ENCODE peak calls at places on chromosomes 2 and 18, in four cellular contexts. A is ascending aorta, C is stomach, M is PC-9. J is an unnamed sample.

GRCh38 chr2:39411186-39411944 is 25.7 kb downstream of the MAP4K3 start:
- DNase-seq in A (no peak), C (no peak), M (peak; percentile 70), J (no peak)

GRCh38 chr18:68839701-68840100 is 41.8 kb downstream of the CCDC102B start:
- DNase-seq in A (no peak), C (no peak), M (no peak), J (no peak)

GRCh38 chr2:207504513-207505171 is 25.1 kb upstream of the CREB1 start:
- DNase-seq in A (no peak), C (no peak), M (no peak), J (peak; percentile 32)

GRCh38 chr2:143968360-143968759 is 551.6 kb downstream of the ZEB2 start:
- DNase-seq in A (no peak), C (no peak), M (no peak), J (no peak)

GRCh38 chr18:39389800-39390379 is 1824.3 kb upstream of the CELF4 start:
- DNase-seq in A (no peak), C (no peak), M (no peak), J (no peak)

GRCh38 chr2:111122631-111123421 is 2.1 kb downstream of the BCL2L11 start:
- DNase-seq in A (peak; percentile 90), C (peak; percentile 89), M (peak; percentile 66), J (peak; percentile 87)

GRCh38 chr2:64988420-64989125 is 626 bp upstream of the SLC1A4 start:
- DNase-seq in A (peak; percentile 80), C (peak; percentile 69), M (peak; percentile 76), J (peak; percentile 72)

GRCh38 chr18:7902399-7902839 is 335.3 kb downstream of the PTPRM start:
- DNase-seq in A (no peak), C (no peak), M (no peak), J (no peak)

GRCh38 chr2:17232751-17233150 is 285.5 kb downstream of the RAD51AP2 start:
- DNase-seq in A (no peak), C (no peak), M (no peak), J (no peak)

GRCh38 chr2:191436368-191437055 is 191.3 kb downstream of the MYO1B start:
- DNase-seq in A (no peak), C (no peak), M (no peak), J (no peak)

GRCh38 chr2:85862426-85862825 is 26.4 kb downstream of the ST3GAL5 start:
- DNase-seq in A (peak; percentile 31), C (no peak), M (no peak), J (no peak)

GRCh38 chr2:17578466-17578928 is 38.0 kb downstream of the VSNL1 start:
- DNase-seq in A (no peak), C (no peak), M (no peak), J (peak; percentile 20)

GRCh38 chr2:123609077-123609476 is 416.0 kb upstream of the CNTNAP5 start:
- DNase-seq in A (no peak), C (no peak), M (no peak), J (no peak)

GRCh38 chr2:108583903-108584520 is 49.7 kb downstream of the LIMS1 start:
- DNase-seq in A (peak; percentile 82), C (peak; percentile 70), M (peak; percentile 50), J (peak; percentile 73)

GRCh38 chr2:202406445-202406967 is 30.4 kb downstream of the BMPR2 start:
- DNase-seq in A (no peak), C (no peak), M (no peak), J (no peak)

GRCh38 chr2:95025406-95026319 is at the start of gene MAL:
- DNase-seq in A (no peak), C (peak; percentile 40), M (peak; percentile 75), J (no peak)

GRCh38 chr2:147829106-147829505 is 15.7 kb upstream of the ACVR2A start:
- DNase-seq in A (no peak), C (no peak), M (peak; percentile 54), J (no peak)

GRCh38 chr18:10420561-10421352 is 33.7 kb upstream of the APCDD1 start:
- DNase-seq in A (no peak), C (no peak), M (no peak), J (no peak)

GRCh38 chr18:50338676-50339075 is 36.2 kb upstream of the SKA1 start:
- DNase-seq in A (no peak), C (no peak), M (no peak), J (no peak)

GRCh38 chr18:23226930-23227728 is 91.8 kb downstream of the CABLES1 start:
- DNase-seq in A (peak; percentile 90), C (no peak), M (no peak), J (no peak)

GRCh38 chr2:183950673-183951072 is 647.7 kb upstream of the ZNF804A start:
- DNase-seq in A (no peak), C (no peak), M (no peak), J (no peak)

GRCh38 chr2:25983735-25984134 is 1.4 kb upstream of the KIF3C start:
- DNase-seq in A (no peak), C (no peak), M (no peak), J (no peak)

GRCh38 chr2:121058852-121059558 is 226.0 kb downstream of the TFCP2L1 start:
- DNase-seq in A (no peak), C (no peak), M (no peak), J (no peak)

GRCh38 chr2:44934962-44935853 is 6.3 kb upstream of the SIX3 start:
- DNase-seq in A (peak; percentile 40), C (no peak), M (no peak), J (no peak)

GRCh38 chr18:50469380-50469781 is 90.5 kb upstream of the MAPK4 start:
- DNase-seq in A (peak; percentile 79), C (no peak), M (no peak), J (no peak)

GRCh38 chr2:127139766-127140165 is 32.8 kb upstream of the BIN1 start:
- DNase-seq in A (no peak), C (no peak), M (peak; percentile 67), J (no peak)

GRCh38 chr2:47568164-47568861 is 165.4 kb downstream of the MSH2 start:
- DNase-seq in A (no peak), C (no peak), M (no peak), J (no peak)

GRCh38 chr2:16047701-16048100 is 107.4 kb downstream of the MYCN start:
- DNase-seq in A (no peak), C (no peak), M (no peak), J (no peak)

GRCh38 chr18:9058426-9058825 is 44.1 kb upstream of the NDUFV2 start:
- DNase-seq in A (no peak), C (no peak), M (no peak), J (no peak)

GRCh38 chr18:48475635-48476549 is 62.9 kb upstream of the CTIF start:
- DNase-seq in A (peak; percentile 78), C (peak; percentile 53), M (peak; percentile 70), J (peak; percentile 67)

GRCh38 chr18:4468515-4468914 is 13.4 kb upstream of the DLGAP1 start:
- DNase-seq in A (no peak), C (no peak), M (no peak), J (no peak)

GRCh38 chr18:9835112-9835755 is 50.5 kb upstream of the TXNDC2 start:
- DNase-seq in A (no peak), C (no peak), M (peak; percentile 85), J (no peak)

GRCh38 chr2:227360351-227360750 is 18.8 kb downstream of the TM4SF20 start:
- DNase-seq in A (no peak), C (no peak), M (no peak), J (no peak)

GRCh38 chr2:227365833-227366232 is 13.3 kb downstream of the TM4SF20 start:
- DNase-seq in A (no peak), C (no peak), M (no peak), J (no peak)

GRCh38 chr2:227366861-227367800 is 12.0 kb downstream of the TM4SF20 start:
- DNase-seq in A (peak; percentile 83), C (no peak), M (peak; percentile 63), J (no peak)

DNA sequence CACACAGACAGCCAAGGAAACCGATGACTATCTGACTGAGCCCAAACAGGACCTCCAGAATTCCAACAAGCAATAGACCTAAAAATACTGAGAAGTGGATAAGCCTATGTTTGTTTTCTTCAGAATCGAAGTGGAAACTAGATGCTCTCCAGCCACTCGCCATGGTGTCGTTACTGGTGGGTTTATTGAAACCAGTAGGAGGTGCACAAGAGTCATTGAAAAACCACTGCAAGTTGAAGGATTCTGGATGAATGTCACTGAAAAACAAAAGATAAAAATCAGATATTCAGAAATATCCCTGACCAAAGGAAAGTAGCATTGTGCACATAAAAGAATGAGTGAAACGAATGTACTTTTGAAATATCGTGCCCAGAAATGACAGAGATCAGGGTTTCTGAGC is 15.3 kb downstream of the TM4SF20 start:
- DNase-seq in A (no peak), C (no peak), M (no peak), J (no peak)
- TF ChIP-seq CTCF in A (peak; percentile 5), C (no peak), M (no peak), J (no peak)

DNA sequence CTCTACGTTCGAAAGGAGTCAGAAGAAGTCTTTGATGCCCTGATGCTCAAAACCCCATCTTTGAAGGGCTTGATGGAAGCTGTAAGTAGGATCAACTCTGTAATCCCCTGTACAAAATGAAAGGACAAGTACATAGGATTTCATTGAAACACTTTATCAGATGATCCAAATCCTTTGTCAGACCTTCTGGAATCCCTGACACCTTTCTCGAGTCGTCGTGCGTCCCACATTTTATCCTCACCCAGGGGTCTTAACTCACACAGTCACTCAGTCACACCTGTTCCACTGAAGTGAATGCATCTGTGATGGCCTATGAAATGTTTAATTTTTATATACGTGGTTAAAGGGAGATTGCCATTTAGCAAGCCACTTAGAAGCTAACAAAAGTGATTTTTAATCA is 44.8 kb downstream of the GRHL1 start:
- DNase-seq in A (peak; percentile 28), C (no peak), M (no peak), J (no peak)
- H3K4me1 ChIP-seq in A (peaks cover 8% of the 10 kb centered on the region), C (no peaks in the 10 kb centered on the region), M (no peaks in the 10 kb centered on the region), J (peaks cover 7% of the 10 kb centered on the region)

DNA sequence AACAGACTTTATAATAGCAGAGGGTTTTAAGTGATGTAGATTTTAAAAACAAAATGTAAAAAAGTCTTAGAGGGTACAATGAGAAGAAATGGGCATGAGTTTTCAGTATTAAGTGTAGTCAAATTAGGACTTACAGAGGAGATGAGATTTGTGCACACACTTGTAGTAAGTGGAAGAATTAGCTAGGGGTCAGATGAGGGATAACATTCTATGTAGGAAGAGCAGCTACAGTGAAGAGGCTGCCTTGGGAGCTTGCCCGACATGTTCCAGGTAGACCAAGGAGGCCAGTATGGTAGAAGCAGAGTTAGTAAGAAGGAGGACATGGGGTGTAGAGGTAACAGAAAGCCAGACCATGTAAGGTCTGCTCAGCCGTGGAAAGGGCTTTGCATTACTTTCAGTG is 189.2 kb upstream of the DSEL start:
- DNase-seq in A (no peak), C (no peak), M (no peak), J (no peak)
- TF ChIP-seq CTCF in A (no peak), C (no peak), M (no peak), J (no peak)

GRCh38 chr2:119702918-119703401 is 24.0 kb downstream of the TMEM177 start:
- DNase-seq in A (peak; percentile 79), C (peak; percentile 80), M (peak; percentile 56), J (peak; percentile 73)

GRCh38 chr2:119699016-119699606 is 20.1 kb downstream of the TMEM177 start:
- DNase-seq in A (no peak), C (no peak), M (no peak), J (no peak)

GRCh38 chr2:119702203-119702917 is 23.4 kb downstream of the TMEM177 start:
- DNase-seq in A (no peak), C (no peak), M (no peak), J (no peak)

GRCh38 chr2:119701352-119701751 is 22.4 kb downstream of the TMEM177 start:
- DNase-seq in A (no peak), C (no peak), M (no peak), J (no peak)

DNA sequence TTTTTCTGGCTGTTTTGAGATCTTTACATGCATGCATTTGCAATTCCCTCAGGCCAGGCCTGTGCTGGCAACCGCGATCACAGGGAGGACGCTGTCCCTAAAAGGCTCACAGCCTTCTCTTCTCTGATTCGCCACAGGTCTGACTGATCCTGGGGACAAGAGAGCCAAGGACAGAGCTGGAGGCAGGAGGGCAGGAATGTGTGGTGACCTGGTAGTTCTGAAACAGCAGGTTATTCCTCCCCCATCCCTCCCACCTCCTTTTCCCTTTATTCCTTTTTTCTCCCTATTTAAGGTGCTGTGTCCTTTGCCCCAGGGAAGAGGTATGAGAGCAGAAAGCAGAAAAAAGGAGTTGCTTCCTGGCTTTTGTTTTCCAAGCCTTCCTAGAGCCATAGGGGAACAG is 21.9 kb downstream of the TMEM177 start:
- DNase-seq in A (no peak), C (no peak), M (no peak), J (no peak)
- H3K4me1 ChIP-seq in A (no peaks in the 10 kb centered on the region), C (no peaks in the 10 kb centered on the region), M (no peaks in the 10 kb centered on the region), J (peaks cover 60% of the 10 kb centered on the region)

J was measured in testis.